ENCODE peak calls at places on chromosomes 13 and 19, in six cellular contexts. One of them, this sample, is unnamed.

GRCh38 chr13:86585826-86586225 is 786.6 kb upstream of the SLITRK6 start:
- DNase-seq in hippocampal formation: no peak
- DNase-seq in H4: peak
- DNase-seq in stimulated activated CD4-positive, alpha-beta T cell treated with anti-CD3 and anti-CD28 coated beads, Interleukin-4, amount 100 ng/mL, for 48 hours: no peak
- DNase-seq in NCI-H1417 treated with DMSO at 0.1 percent for 48 hours: no peak
- DNase-seq in erythroblast: no peak
- DNase-seq in this sample: no peak

GRCh38 chr19:19417618-19418270 is 12.3 kb downstream of the GATAD2A start:
- DNase-seq in H4: no peak
- DNase-seq in stimulated activated CD4-positive, alpha-beta T cell treated with anti-CD3 and anti-CD28 coated beads, Interleukin-4, amount 100 ng/mL, for 48 hours: no peak
- DNase-seq in erythroblast: no peak
- DNase-seq in NCI-H1417 treated with DMSO at 0.1 percent for 48 hours: no peak
- DNase-seq in hippocampal formation: no peak
- DNase-seq in this sample: no peak

GRCh38 chr19:11197291-11198174 is at the start of gene KANK2:
- DNase-seq in H4: peak
- DNase-seq in stimulated activated CD4-positive, alpha-beta T cell treated with anti-CD3 and anti-CD28 coated beads, Interleukin-4, amount 100 ng/mL, for 48 hours: peak
- DNase-seq in NCI-H1417 treated with DMSO at 0.1 percent for 48 hours: peak
- DNase-seq in hippocampal formation: peak
- DNase-seq in erythroblast: peak
- DNase-seq in this sample: peak

GRCh38 chr19:33905473-33905936 is 108.8 kb downstream of the KCTD15 start:
- DNase-seq in hippocampal formation: no peak
- DNase-seq in erythroblast: no peak
- DNase-seq in NCI-H1417 treated with DMSO at 0.1 percent for 48 hours: no peak
- DNase-seq in H4: no peak
- DNase-seq in stimulated activated CD4-positive, alpha-beta T cell treated with anti-CD3 and anti-CD28 coated beads, Interleukin-4, amount 100 ng/mL, for 48 hours: no peak
- DNase-seq in this sample: no peak

GRCh38 chr13:38166121-38166520 is 183.5 kb upstream of the UFM1 start:
- DNase-seq in erythroblast: no peak
- DNase-seq in hippocampal formation: no peak
- DNase-seq in NCI-H1417 treated with DMSO at 0.1 percent for 48 hours: no peak
- DNase-seq in H4: no peak
- DNase-seq in stimulated activated CD4-positive, alpha-beta T cell treated with anti-CD3 and anti-CD28 coated beads, Interleukin-4, amount 100 ng/mL, for 48 hours: no peak
- DNase-seq in this sample: no peak

GRCh38 chr19:46863818-46864629 is 3.2 kb downstream of the ARHGAP35 start:
- DNase-seq in H4: peak
- DNase-seq in NCI-H1417 treated with DMSO at 0.1 percent for 48 hours: no peak
- DNase-seq in hippocampal formation: no peak
- DNase-seq in stimulated activated CD4-positive, alpha-beta T cell treated with anti-CD3 and anti-CD28 coated beads, Interleukin-4, amount 100 ng/mL, for 48 hours: no peak
- DNase-seq in erythroblast: no peak
- DNase-seq in this sample: peak

GRCh38 chr13:67278230-67278629 is 48.1 kb upstream of the PCDH9 start:
- DNase-seq in erythroblast: no peak
- DNase-seq in H4: no peak
- DNase-seq in hippocampal formation: no peak
- DNase-seq in NCI-H1417 treated with DMSO at 0.1 percent for 48 hours: no peak
- DNase-seq in stimulated activated CD4-positive, alpha-beta T cell treated with anti-CD3 and anti-CD28 coated beads, Interleukin-4, amount 100 ng/mL, for 48 hours: no peak
- DNase-seq in this sample: no peak

GRCh38 chr13:65926750-65927171 is 1303.4 kb downstream of the PCDH9 start:
- DNase-seq in NCI-H1417 treated with DMSO at 0.1 percent for 48 hours: no peak
- DNase-seq in stimulated activated CD4-positive, alpha-beta T cell treated with anti-CD3 and anti-CD28 coated beads, Interleukin-4, amount 100 ng/mL, for 48 hours: no peak
- DNase-seq in H4: peak
- DNase-seq in hippocampal formation: no peak
- DNase-seq in erythroblast: peak
- DNase-seq in this sample: peak

GRCh38 chr13:23739597-23739996 is 149.6 kb downstream of the MIPEP start:
- DNase-seq in stimulated activated CD4-positive, alpha-beta T cell treated with anti-CD3 and anti-CD28 coated beads, Interleukin-4, amount 100 ng/mL, for 48 hours: no peak
- DNase-seq in H4: no peak
- DNase-seq in erythroblast: no peak
- DNase-seq in NCI-H1417 treated with DMSO at 0.1 percent for 48 hours: no peak
- DNase-seq in hippocampal formation: no peak
- DNase-seq in this sample: no peak

GRCh38 chr13:98527526-98527925 is 49.4 kb downstream of the STK24 start:
- DNase-seq in NCI-H1417 treated with DMSO at 0.1 percent for 48 hours: no peak
- DNase-seq in hippocampal formation: no peak
- DNase-seq in H4: no peak
- DNase-seq in erythroblast: no peak
- DNase-seq in stimulated activated CD4-positive, alpha-beta T cell treated with anti-CD3 and anti-CD28 coated beads, Interleukin-4, amount 100 ng/mL, for 48 hours: no peak
- DNase-seq in this sample: no peak

GRCh38 chr13:46778879-46779278 is 18.1 kb downstream of the ESD start:
- DNase-seq in H4: no peak
- DNase-seq in NCI-H1417 treated with DMSO at 0.1 percent for 48 hours: no peak
- DNase-seq in stimulated activated CD4-positive, alpha-beta T cell treated with anti-CD3 and anti-CD28 coated beads, Interleukin-4, amount 100 ng/mL, for 48 hours: no peak
- DNase-seq in erythroblast: no peak
- DNase-seq in hippocampal formation: no peak
- DNase-seq in this sample: no peak

GRCh38 chr19:1264801-1265610 is 4.1 kb upstream of the CIRBP start:
- DNase-seq in hippocampal formation: no peak
- DNase-seq in NCI-H1417 treated with DMSO at 0.1 percent for 48 hours: no peak
- DNase-seq in H4: peak
- DNase-seq in stimulated activated CD4-positive, alpha-beta T cell treated with anti-CD3 and anti-CD28 coated beads, Interleukin-4, amount 100 ng/mL, for 48 hours: no peak
- DNase-seq in erythroblast: peak
- DNase-seq in this sample: peak

GRCh38 chr13:30504081-30504480 is 38.3 kb upstream of the HMGB1 start:
- DNase-seq in NCI-H1417 treated with DMSO at 0.1 percent for 48 hours: no peak
- DNase-seq in stimulated activated CD4-positive, alpha-beta T cell treated with anti-CD3 and anti-CD28 coated beads, Interleukin-4, amount 100 ng/mL, for 48 hours: peak
- DNase-seq in erythroblast: peak
- DNase-seq in H4: no peak
- DNase-seq in hippocampal formation: no peak
- DNase-seq in this sample: no peak

This sample was measured in stomach.